ENCODE peak calls at places on chromosomes 11 and 22, in five cellular contexts. One of them, this sample, is unnamed.
A peak's percentile ranks its signal among the peaks of the same experiment; 100 is the strongest.

GRCh38 chr22:41696714-41697113 is 2.6 kb upstream of the MEI1 start:
- DNase-seq in adipocyte: no peak
- DNase-seq in iPS DF 6.9: no peak
- DNase-seq in left ventricle myocardium inferior: no peak
- DNase-seq in CD8-positive, alpha-beta memory T cell: no peak
- DNase-seq in this sample: no peak

GRCh38 chr22:19788661-19789225 is 28.2 kb downstream of the TBX1 start:
- DNase-seq in adipocyte: no peak
- DNase-seq in iPS DF 6.9: no peak
- DNase-seq in left ventricle myocardium inferior: no peak
- DNase-seq in CD8-positive, alpha-beta memory T cell: no peak
- DNase-seq in this sample: no peak

GRCh38 chr11:353315-353857 is 15.9 kb upstream of the B4GALNT4 start:
- DNase-seq in adipocyte: peak; percentile 97
- DNase-seq in iPS DF 6.9: no peak
- DNase-seq in left ventricle myocardium inferior: peak; percentile 88
- DNase-seq in CD8-positive, alpha-beta memory T cell: no peak
- DNase-seq in this sample: peak; percentile 57

GRCh38 chr11:69640995-69641581 is at the start of gene CCND1:
- DNase-seq in adipocyte: peak; percentile 94
- DNase-seq in iPS DF 6.9: no peak
- DNase-seq in left ventricle myocardium inferior: peak; percentile 76
- DNase-seq in CD8-positive, alpha-beta memory T cell: no peak
- DNase-seq in this sample: peak; percentile 90

GRCh38 chr11:12469451-12469850 is 92.1 kb downstream of the PARVA start:
- DNase-seq in adipocyte: peak; percentile 51
- DNase-seq in iPS DF 6.9: no peak
- DNase-seq in left ventricle myocardium inferior: no peak
- DNase-seq in CD8-positive, alpha-beta memory T cell: no peak
- DNase-seq in this sample: no peak

GRCh38 chr22:49967333-49968241 is 7.0 kb downstream of the PIM3 start:
- DNase-seq in adipocyte: no peak
- DNase-seq in iPS DF 6.9: no peak
- DNase-seq in left ventricle myocardium inferior: peak; percentile 49
- DNase-seq in CD8-positive, alpha-beta memory T cell: no peak
- DNase-seq in this sample: no peak

GRCh38 chr11:83543918-83544491 is 257.8 kb upstream of the CCDC90B start:
- DNase-seq in adipocyte: no peak
- DNase-seq in iPS DF 6.9: no peak
- DNase-seq in left ventricle myocardium inferior: no peak
- DNase-seq in CD8-positive, alpha-beta memory T cell: no peak
- DNase-seq in this sample: no peak

GRCh38 chr11:36409152-36409713 is 100.8 kb downstream of the TRAF6 start:
- DNase-seq in adipocyte: no peak
- DNase-seq in iPS DF 6.9: no peak
- DNase-seq in left ventricle myocardium inferior: no peak
- DNase-seq in CD8-positive, alpha-beta memory T cell: peak; percentile 19
- DNase-seq in this sample: peak; percentile 45

GRCh38 chr11:111444040-111444439 is 65.0 kb upstream of the POU2AF1 start:
- DNase-seq in adipocyte: no peak
- DNase-seq in iPS DF 6.9: no peak
- DNase-seq in left ventricle myocardium inferior: no peak
- DNase-seq in CD8-positive, alpha-beta memory T cell: no peak
- DNase-seq in this sample: no peak

GRCh38 chr11:46238078-46238966 is 39.1 kb upstream of the CREB3L1 start:
- DNase-seq in adipocyte: peak; percentile 81
- DNase-seq in iPS DF 6.9: no peak
- DNase-seq in left ventricle myocardium inferior: peak; percentile 71
- DNase-seq in CD8-positive, alpha-beta memory T cell: peak; percentile 56
- DNase-seq in this sample: peak; percentile 25

GRCh38 chr11:313787-314547 is at the start of gene IFITM1:
- DNase-seq in adipocyte: peak; percentile 89
- DNase-seq in iPS DF 6.9: no peak
- DNase-seq in left ventricle myocardium inferior: no peak
- DNase-seq in CD8-positive, alpha-beta memory T cell: peak; percentile 54
- DNase-seq in this sample: no peak

GRCh38 chr11:78690588-78690987 is 115.9 kb upstream of the NARS2 start:
- DNase-seq in adipocyte: no peak
- DNase-seq in iPS DF 6.9: no peak
- DNase-seq in left ventricle myocardium inferior: no peak
- DNase-seq in CD8-positive, alpha-beta memory T cell: no peak
- DNase-seq in this sample: no peak

GRCh38 chr11:104443387-104443786 is 279.4 kb upstream of the PDGFD start:
- DNase-seq in adipocyte: no peak
- DNase-seq in iPS DF 6.9: no peak
- DNase-seq in left ventricle myocardium inferior: no peak
- DNase-seq in CD8-positive, alpha-beta memory T cell: no peak
- DNase-seq in this sample: no peak

GRCh38 chr11:77411238-77411637 is 62.7 kb downstream of the PAK1 start:
- DNase-seq in adipocyte: peak; percentile 56
- DNase-seq in iPS DF 6.9: no peak
- DNase-seq in left ventricle myocardium inferior: peak; percentile 19
- DNase-seq in CD8-positive, alpha-beta memory T cell: no peak
- DNase-seq in this sample: peak; percentile 11

GRCh38 chr11:135075740-135076139 is 663.7 kb upstream of the B3GAT1 start:
- DNase-seq in adipocyte: peak; percentile 58
- DNase-seq in iPS DF 6.9: no peak
- DNase-seq in left ventricle myocardium inferior: peak; percentile 76
- DNase-seq in CD8-positive, alpha-beta memory T cell: peak; percentile 67
- DNase-seq in this sample: peak; percentile 59

GRCh38 chr22:24994070-24994763 is 41.7 kb downstream of the KIAA1671 start:
- DNase-seq in adipocyte: no peak
- DNase-seq in iPS DF 6.9: no peak
- DNase-seq in left ventricle myocardium inferior: no peak
- DNase-seq in CD8-positive, alpha-beta memory T cell: no peak
- DNase-seq in this sample: no peak

GRCh38 chr11:111452146-111452545 is 60.0 kb downstream of the BTG4 start:
- DNase-seq in adipocyte: no peak
- DNase-seq in iPS DF 6.9: no peak
- DNase-seq in left ventricle myocardium inferior: no peak
- DNase-seq in CD8-positive, alpha-beta memory T cell: no peak
- DNase-seq in this sample: peak; percentile 16

GRCh38 chr22:49263101-49263500 is 564.6 kb downstream of the BRD1 start:
- DNase-seq in adipocyte: no peak
- DNase-seq in iPS DF 6.9: no peak
- DNase-seq in left ventricle myocardium inferior: no peak
- DNase-seq in CD8-positive, alpha-beta memory T cell: no peak
- DNase-seq in this sample: no peak

GRCh38 chr11:117171648-117172051 is 6.9 kb upstream of the SIDT2 start:
- DNase-seq in adipocyte: peak; percentile 34
- DNase-seq in iPS DF 6.9: no peak
- DNase-seq in left ventricle myocardium inferior: no peak
- DNase-seq in CD8-positive, alpha-beta memory T cell: no peak
- DNase-seq in this sample: peak; percentile 40

GRCh38 chr22:24338701-24339451 is 68.2 kb downstream of the SPECC1L start:
- DNase-seq in adipocyte: peak; percentile 41
- DNase-seq in iPS DF 6.9: no peak
- DNase-seq in left ventricle myocardium inferior: no peak
- DNase-seq in CD8-positive, alpha-beta memory T cell: no peak
- DNase-seq in this sample: peak; percentile 48

GRCh38 chr11:44893250-44894216 is 57.1 kb downstream of the TP53I11 start:
- DNase-seq in adipocyte: no peak
- DNase-seq in iPS DF 6.9: no peak
- DNase-seq in left ventricle myocardium inferior: no peak
- DNase-seq in CD8-positive, alpha-beta memory T cell: no peak
- DNase-seq in this sample: no peak

GRCh38 chr11:1983601-1983961 is 14.1 kb downstream of the H19 start:
- DNase-seq in adipocyte: no peak
- DNase-seq in iPS DF 6.9: no peak
- DNase-seq in left ventricle myocardium inferior: no peak
- DNase-seq in CD8-positive, alpha-beta memory T cell: no peak
- DNase-seq in this sample: no peak

GRCh38 chr11:58494096-58494495 is 13.8 kb downstream of the OR5B21 start:
- DNase-seq in adipocyte: no peak
- DNase-seq in iPS DF 6.9: no peak
- DNase-seq in left ventricle myocardium inferior: no peak
- DNase-seq in CD8-positive, alpha-beta memory T cell: no peak
- DNase-seq in this sample: no peak

GRCh38 chr22:47192106-47192650 is 429.7 kb downstream of the TBC1D22A start:
- DNase-seq in adipocyte: no peak
- DNase-seq in iPS DF 6.9: no peak
- DNase-seq in left ventricle myocardium inferior: no peak
- DNase-seq in CD8-positive, alpha-beta memory T cell: no peak
- DNase-seq in this sample: no peak

GRCh38 chr11:75035911-75036536 is 47.3 kb downstream of the NEU3 start:
- DNase-seq in adipocyte: peak; percentile 17
- DNase-seq in iPS DF 6.9: no peak
- DNase-seq in left ventricle myocardium inferior: no peak
- DNase-seq in CD8-positive, alpha-beta memory T cell: no peak
- DNase-seq in this sample: no peak

GRCh38 chr11:65388731-65389130 is 2.3 kb downstream of the FRMD8 start:
- DNase-seq in adipocyte: peak; percentile 17
- DNase-seq in iPS DF 6.9: no peak
- DNase-seq in left ventricle myocardium inferior: no peak
- DNase-seq in CD8-positive, alpha-beta memory T cell: no peak
- DNase-seq in this sample: no peak
- H3K4me3 ChIP-seq in adipocyte: peak overlapping the region; percentile 90
- H3K4me3 ChIP-seq in iPS DF 6.9: no peak overlapping the region
- H3K4me3 ChIP-seq in left ventricle myocardium inferior: peak overlapping the region; percentile 80
- H3K4me3 ChIP-seq in CD8-positive, alpha-beta memory T cell: no peak overlapping the region
- H3K4me3 ChIP-seq in this sample: peak overlapping the region; percentile 20

DNA sequence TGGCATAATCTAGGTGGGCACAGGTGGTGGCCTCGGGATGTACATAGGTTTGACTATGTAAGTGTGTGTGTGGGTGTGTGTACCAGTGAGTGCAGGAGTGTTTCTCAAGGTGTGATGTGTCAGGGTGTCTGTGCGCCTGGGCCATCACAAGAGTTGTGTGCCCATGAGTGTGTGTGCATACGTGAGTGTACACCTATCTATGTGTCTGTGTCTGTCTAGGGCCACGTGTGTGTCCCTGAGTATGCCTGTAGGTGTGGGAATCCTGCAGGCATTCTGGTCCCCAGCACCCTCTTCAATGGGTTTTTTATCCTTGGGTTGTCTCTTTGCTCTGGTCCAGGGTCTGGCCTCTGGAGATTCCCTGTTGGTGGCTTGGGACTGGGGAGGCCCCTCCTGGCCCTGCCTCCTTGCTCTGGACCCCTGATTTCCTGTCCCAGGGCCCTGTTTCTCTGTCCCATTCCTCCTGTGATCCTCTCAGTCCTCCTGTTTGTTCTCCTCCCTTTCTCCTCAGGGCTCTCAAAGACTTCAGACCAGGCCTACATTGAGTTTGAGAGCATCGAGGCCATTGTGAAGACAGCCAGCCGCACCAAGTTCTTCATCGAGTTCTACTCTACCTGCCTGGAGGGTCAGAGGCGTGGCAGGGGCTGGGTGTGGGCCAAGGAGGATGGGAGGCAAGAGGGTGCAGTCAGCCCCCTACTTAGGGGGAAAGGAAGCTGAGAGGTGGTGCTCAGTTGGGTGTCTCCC is 9.4 kb downstream of the INPPL1 start:
- DNase-seq in adipocyte: no peak
- DNase-seq in iPS DF 6.9: no peak
- DNase-seq in left ventricle myocardium inferior: no peak
- DNase-seq in CD8-positive, alpha-beta memory T cell: no peak
- DNase-seq in this sample: no peak
- H3K36me3 ChIP-seq in adipocyte: peaks cover 95% of the 10 kb centered on the region
- H3K36me3 ChIP-seq in iPS DF 6.9: peaks cover 56% of the 10 kb centered on the region
- H3K36me3 ChIP-seq in left ventricle myocardium inferior: peaks cover 90% of the 10 kb centered on the region
- H3K36me3 ChIP-seq in CD8-positive, alpha-beta memory T cell: peaks cover 44% of the 10 kb centered on the region
- H3K36me3 ChIP-seq in this sample: peaks cover 88% of the 10 kb centered on the region

GRCh38 chr11:127000991-127001390 is 421 bp upstream of the KIRREL3 start:
- DNase-seq in adipocyte: peak; percentile 33
- DNase-seq in iPS DF 6.9: no peak
- DNase-seq in left ventricle myocardium inferior: no peak
- DNase-seq in CD8-positive, alpha-beta memory T cell: no peak
- DNase-seq in this sample: no peak
- H3K4me3 ChIP-seq in adipocyte: peak overlapping the region; percentile 81
- H3K4me3 ChIP-seq in iPS DF 6.9: no peak overlapping the region
- H3K4me3 ChIP-seq in left ventricle myocardium inferior: peak overlapping the region; percentile 55
- H3K4me3 ChIP-seq in CD8-positive, alpha-beta memory T cell: no peak overlapping the region
- H3K4me3 ChIP-seq in this sample: peak overlapping the region; percentile 70

GRCh38 chr11:108576523-108576922 is 17.0 kb downstream of the EXPH5 start:
- DNase-seq in adipocyte: no peak
- DNase-seq in iPS DF 6.9: no peak
- DNase-seq in left ventricle myocardium inferior: no peak
- DNase-seq in CD8-positive, alpha-beta memory T cell: no peak
- DNase-seq in this sample: no peak
- H3K36me3 ChIP-seq in adipocyte: no peaks in the 10 kb centered on the region
- H3K36me3 ChIP-seq in iPS DF 6.9: no peaks in the 10 kb centered on the region
- H3K36me3 ChIP-seq in left ventricle myocardium inferior: no peaks in the 10 kb centered on the region
- H3K36me3 ChIP-seq in CD8-positive, alpha-beta memory T cell: no peaks in the 10 kb centered on the region
- H3K36me3 ChIP-seq in this sample: no peaks in the 10 kb centered on the region

GRCh38 chr11:130002352-130002845 is at the start of gene PRDM10:
- DNase-seq in adipocyte: peak; percentile 96
- DNase-seq in iPS DF 6.9: no peak
- DNase-seq in left ventricle myocardium inferior: peak; percentile 93
- DNase-seq in CD8-positive, alpha-beta memory T cell: peak; percentile 90
- DNase-seq in this sample: peak; percentile 82
- H3K4me3 ChIP-seq in adipocyte: peak within 1 kb of the TSS; percentile 90
- H3K4me3 ChIP-seq in iPS DF 6.9: peak within 1 kb of the TSS; percentile 96
- H3K4me3 ChIP-seq in left ventricle myocardium inferior: peak within 1 kb of the TSS; percentile 83
- H3K4me3 ChIP-seq in CD8-positive, alpha-beta memory T cell: peak within 1 kb of the TSS; percentile 87
- H3K4me3 ChIP-seq in this sample: peak within 1 kb of the TSS; percentile 78

DNA sequence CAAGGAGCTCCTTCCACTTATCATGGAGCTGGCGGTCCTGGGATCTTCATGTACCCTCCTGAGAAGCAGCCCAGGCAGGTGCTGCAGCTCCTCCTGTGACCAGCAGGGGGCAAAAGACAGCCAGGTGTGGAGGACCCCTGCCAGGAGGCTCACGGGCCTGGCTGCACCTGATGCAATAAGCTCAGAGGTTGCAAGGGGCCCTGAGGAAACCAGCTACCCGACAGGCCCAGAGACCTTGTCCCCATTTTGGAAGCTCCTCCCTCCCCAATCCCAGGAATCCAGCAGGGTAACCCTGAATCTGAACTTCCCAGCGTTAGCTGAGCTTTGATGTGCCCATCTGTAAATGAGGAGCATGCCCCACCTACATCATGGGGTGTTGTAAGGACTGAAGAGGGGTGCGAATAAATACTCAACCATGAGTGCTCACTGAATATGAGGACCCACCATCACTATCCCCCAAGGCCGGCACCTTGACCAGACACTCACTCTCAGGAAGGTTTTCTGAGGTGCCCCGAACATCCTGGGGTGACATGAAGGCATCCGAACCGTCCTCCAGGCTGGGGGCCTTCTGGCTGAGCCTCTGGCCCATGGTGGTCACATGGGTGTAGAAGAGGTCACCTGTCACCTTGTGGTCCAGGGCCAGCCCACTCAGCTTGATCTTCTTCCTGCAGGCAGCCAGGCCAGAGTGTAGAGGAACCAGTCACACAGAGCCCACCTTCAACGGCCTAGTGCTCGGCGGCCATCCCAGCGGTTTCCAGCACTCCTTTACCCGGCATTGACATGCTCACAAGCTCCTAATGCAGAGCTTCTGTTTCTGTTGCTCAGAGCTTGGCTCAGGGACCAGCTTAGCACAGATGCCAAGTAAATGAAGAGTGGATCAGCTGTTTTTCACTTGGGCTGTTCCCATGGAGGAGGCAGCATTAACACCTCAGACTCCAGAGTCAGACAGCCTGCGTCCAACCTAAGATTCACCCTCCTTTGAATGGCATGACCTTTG is 21.7 kb downstream of the SLC43A1 start:
- DNase-seq in adipocyte: peak; percentile 62
- DNase-seq in iPS DF 6.9: peak; percentile 78
- DNase-seq in left ventricle myocardium inferior: peak; percentile 44
- DNase-seq in CD8-positive, alpha-beta memory T cell: peak; percentile 66
- DNase-seq in this sample: no peak
- H3K36me3 ChIP-seq in adipocyte: no peaks in the 10 kb centered on the region
- H3K36me3 ChIP-seq in iPS DF 6.9: peaks cover under 1% of the 10 kb centered on the region
- H3K36me3 ChIP-seq in left ventricle myocardium inferior: peaks cover 34% of the 10 kb centered on the region
- H3K36me3 ChIP-seq in CD8-positive, alpha-beta memory T cell: peaks cover 4% of the 10 kb centered on the region
- H3K36me3 ChIP-seq in this sample: no peaks in the 10 kb centered on the region

This sample was measured in brain microvascular endothelial cell.